ENCODE peak calls at places on chromosomes 4 and X, in six cellular contexts. One of them, this sample, is unnamed. For H3K4me1 and H3K9me3, the result is how much of the 10 kb centered on the place peaks cover.

GRCh38 chr4:67776746-67777145 is 22.6 kb upstream of the GNRHR start:
- DNase-seq in SJCRH30: peak
- DNase-seq in PC-3: no peak
- DNase-seq in left lung: no peak
- DNase-seq in heart right ventricle: no peak
- DNase-seq in mucosa of descending colon: no peak
- DNase-seq in this sample: no peak

GRCh38 chr4:137283737-137284136 is 248.6 kb downstream of the PCDH18 start:
- DNase-seq in SJCRH30: no peak
- DNase-seq in PC-3: peak
- DNase-seq in left lung: no peak
- DNase-seq in heart right ventricle: no peak
- DNase-seq in mucosa of descending colon: no peak
- DNase-seq in this sample: no peak

GRCh38 chr4:116272336-116272735 is 813.0 kb downstream of the TRAM1L1 start:
- DNase-seq in SJCRH30: no peak
- DNase-seq in PC-3: peak
- DNase-seq in left lung: no peak
- DNase-seq in heart right ventricle: no peak
- DNase-seq in mucosa of descending colon: no peak
- DNase-seq in this sample: no peak

GRCh38 chr4:163554870-163555465 is 60.5 kb downstream of the TMA16 start:
- DNase-seq in SJCRH30: no peak
- DNase-seq in PC-3: peak
- DNase-seq in left lung: no peak
- DNase-seq in heart right ventricle: no peak
- DNase-seq in mucosa of descending colon: no peak
- DNase-seq in this sample: no peak

GRCh38 chr4:121146530-121146929 is 17.6 kb downstream of the TNIP3 start:
- DNase-seq in SJCRH30: no peak
- DNase-seq in PC-3: no peak
- DNase-seq in left lung: no peak
- DNase-seq in heart right ventricle: no peak
- DNase-seq in mucosa of descending colon: no peak
- DNase-seq in this sample: no peak

GRCh38 chr4:86250006-86250405 is 109.8 kb downstream of the MAPK10 start:
- DNase-seq in SJCRH30: no peak
- DNase-seq in PC-3: no peak
- DNase-seq in left lung: no peak
- DNase-seq in heart right ventricle: no peak
- DNase-seq in mucosa of descending colon: no peak
- DNase-seq in this sample: no peak

GRCh38 chr4:168724243-168724642 is 227.4 kb downstream of the PALLD start:
- DNase-seq in SJCRH30: no peak
- DNase-seq in PC-3: no peak
- DNase-seq in left lung: no peak
- DNase-seq in heart right ventricle: no peak
- DNase-seq in mucosa of descending colon: no peak
- DNase-seq in this sample: no peak

GRCh38 chr4:112881842-112882241 is 167.6 kb upstream of the ANK2 start:
- DNase-seq in SJCRH30: peak
- DNase-seq in PC-3: no peak
- DNase-seq in left lung: no peak
- DNase-seq in heart right ventricle: no peak
- DNase-seq in mucosa of descending colon: no peak
- DNase-seq in this sample: no peak

GRCh38 chrX:110791206-110791605 is 4.4 kb downstream of the CHRDL1 start:
- DNase-seq in SJCRH30: no peak
- DNase-seq in PC-3: no peak
- DNase-seq in left lung: no peak
- DNase-seq in heart right ventricle: no peak
- DNase-seq in mucosa of descending colon: no peak
- DNase-seq in this sample: no peak

GRCh38 chrX:76555816-76556215 is 128.3 kb downstream of the MAGEE1 start:
- DNase-seq in SJCRH30: peak
- DNase-seq in PC-3: peak
- DNase-seq in left lung: no peak
- DNase-seq in heart right ventricle: no peak
- DNase-seq in mucosa of descending colon: no peak
- DNase-seq in this sample: no peak

GRCh38 chr4:143420227-143420626 is 83.6 kb downstream of the GAB1 start:
- DNase-seq in SJCRH30: no peak
- DNase-seq in PC-3: no peak
- DNase-seq in left lung: no peak
- DNase-seq in heart right ventricle: no peak
- DNase-seq in mucosa of descending colon: no peak
- DNase-seq in this sample: no peak

GRCh38 chr4:181677203-181677602 is 566.0 kb upstream of the TENM3 start:
- DNase-seq in SJCRH30: no peak
- DNase-seq in PC-3: no peak
- DNase-seq in left lung: no peak
- DNase-seq in heart right ventricle: no peak
- DNase-seq in mucosa of descending colon: no peak
- DNase-seq in this sample: no peak

GRCh38 chr4:169179609-169180526 is 90.9 kb downstream of the SH3RF1 start:
- DNase-seq in SJCRH30: no peak
- DNase-seq in PC-3: no peak
- DNase-seq in left lung: no peak
- DNase-seq in heart right ventricle: no peak
- DNase-seq in mucosa of descending colon: no peak
- DNase-seq in this sample: no peak

GRCh38 chr4:1576961-1577814 is 106.9 kb downstream of the FAM53A start:
- DNase-seq in SJCRH30: no peak
- DNase-seq in PC-3: no peak
- DNase-seq in left lung: no peak
- DNase-seq in heart right ventricle: no peak
- DNase-seq in mucosa of descending colon: peak
- DNase-seq in this sample: no peak

GRCh38 chrX:150152546-150152945 is 210.6 kb upstream of the MAMLD1 start:
- DNase-seq in SJCRH30: no peak
- DNase-seq in PC-3: no peak
- DNase-seq in left lung: no peak
- DNase-seq in heart right ventricle: no peak
- DNase-seq in mucosa of descending colon: no peak
- DNase-seq in this sample: no peak

GRCh38 chr4:159977907-159978617 is 875.2 kb downstream of the RAPGEF2 start:
- DNase-seq in SJCRH30: no peak
- DNase-seq in PC-3: no peak
- DNase-seq in left lung: no peak
- DNase-seq in heart right ventricle: no peak
- DNase-seq in mucosa of descending colon: no peak
- DNase-seq in this sample: no peak

GRCh38 chr4:15897577-15897976 is 41.0 kb downstream of the FGFBP1 start:
- DNase-seq in SJCRH30: no peak
- DNase-seq in PC-3: peak
- DNase-seq in left lung: no peak
- DNase-seq in heart right ventricle: no peak
- DNase-seq in mucosa of descending colon: no peak
- DNase-seq in this sample: no peak

GRCh38 chr4:169628579-169628978 is 8.2 kb downstream of the CLCN3 start:
- DNase-seq in SJCRH30: no peak
- DNase-seq in PC-3: no peak
- DNase-seq in left lung: no peak
- DNase-seq in heart right ventricle: no peak
- DNase-seq in mucosa of descending colon: no peak
- DNase-seq in this sample: no peak

GRCh38 chr4:174538123-174538875 is 16.0 kb upstream of the HPGD start:
- DNase-seq in SJCRH30: no peak
- DNase-seq in PC-3: peak
- DNase-seq in left lung: no peak
- DNase-seq in heart right ventricle: no peak
- DNase-seq in mucosa of descending colon: no peak
- DNase-seq in this sample: no peak

GRCh38 chrX:136767104-136767941 is 13.4 kb downstream of the ARHGEF6 start:
- DNase-seq in SJCRH30: peak
- DNase-seq in PC-3: peak
- DNase-seq in left lung: peak
- DNase-seq in heart right ventricle: peak
- DNase-seq in mucosa of descending colon: peak
- DNase-seq in this sample: peak

GRCh38 chrX:108415146-108415545 is 23.1 kb downstream of the COL4A6 start:
- DNase-seq in SJCRH30: no peak
- DNase-seq in PC-3: peak
- DNase-seq in left lung: no peak
- DNase-seq in heart right ventricle: no peak
- DNase-seq in mucosa of descending colon: no peak
- DNase-seq in this sample: no peak

GRCh38 chrX:139332441-139332840 is 198.1 kb upstream of the F9 start:
- DNase-seq in SJCRH30: no peak
- DNase-seq in PC-3: no peak
- DNase-seq in left lung: no peak
- DNase-seq in heart right ventricle: no peak
- DNase-seq in mucosa of descending colon: no peak
- DNase-seq in this sample: no peak

GRCh38 chr4:80137631-80138030 is 59.7 kb upstream of the PRDM8 start:
- DNase-seq in SJCRH30: no peak
- DNase-seq in PC-3: no peak
- DNase-seq in left lung: no peak
- DNase-seq in heart right ventricle: no peak
- DNase-seq in mucosa of descending colon: no peak
- DNase-seq in this sample: no peak

GRCh38 chr4:143581331-143581961 is 67.9 kb downstream of the SMARCA5 start:
- DNase-seq in SJCRH30: peak
- DNase-seq in PC-3: no peak
- DNase-seq in left lung: no peak
- DNase-seq in heart right ventricle: no peak
- DNase-seq in mucosa of descending colon: no peak
- DNase-seq in this sample: no peak

GRCh38 chr4:8281519-8282133 is 12.1 kb downstream of the HTRA3 start:
- DNase-seq in SJCRH30: no peak
- DNase-seq in PC-3: no peak
- DNase-seq in left lung: peak
- DNase-seq in heart right ventricle: peak
- DNase-seq in mucosa of descending colon: peak
- DNase-seq in this sample: no peak

GRCh38 chr4:33111106-33111505 is 2390.9 kb downstream of the PCDH7 start:
- DNase-seq in SJCRH30: no peak
- DNase-seq in PC-3: no peak
- DNase-seq in left lung: no peak
- DNase-seq in heart right ventricle: no peak
- DNase-seq in mucosa of descending colon: no peak
- DNase-seq in this sample: no peak

GRCh38 chr4:141919648-141920047 is 283.3 kb downstream of the IL15 start:
- DNase-seq in SJCRH30: no peak
- DNase-seq in PC-3: no peak
- DNase-seq in left lung: no peak
- DNase-seq in heart right ventricle: no peak
- DNase-seq in mucosa of descending colon: no peak
- DNase-seq in this sample: no peak

GRCh38 chr4:161554372-161554990 is 609.3 kb downstream of the FSTL5 start:
- DNase-seq in SJCRH30: peak
- DNase-seq in PC-3: peak
- DNase-seq in left lung: no peak
- DNase-seq in heart right ventricle: no peak
- DNase-seq in mucosa of descending colon: no peak
- DNase-seq in this sample: no peak

GRCh38 chr4:119209077-119209476 is 3.4 kb upstream of the USP53 start:
- DNase-seq in SJCRH30: no peak
- DNase-seq in PC-3: peak
- DNase-seq in left lung: no peak
- DNase-seq in heart right ventricle: no peak
- DNase-seq in mucosa of descending colon: no peak
- DNase-seq in this sample: no peak

GRCh38 chr4:37970702-37971101 is 10.5 kb downstream of the PTTG2 start:
- DNase-seq in SJCRH30: peak
- DNase-seq in PC-3: peak
- DNase-seq in left lung: peak
- DNase-seq in heart right ventricle: peak
- DNase-seq in mucosa of descending colon: peak
- DNase-seq in this sample: peak

GRCh38 chr4:113645771-113646455 is 115.6 kb downstream of the CAMK2D start:
- DNase-seq in SJCRH30: no peak
- DNase-seq in PC-3: peak
- DNase-seq in left lung: peak
- DNase-seq in heart right ventricle: no peak
- DNase-seq in mucosa of descending colon: no peak
- DNase-seq in this sample: no peak

GRCh38 chr4:23874536-23874901 is 15.3 kb downstream of the PPARGC1A start:
- DNase-seq in SJCRH30: no peak
- DNase-seq in PC-3: no peak
- DNase-seq in left lung: no peak
- DNase-seq in heart right ventricle: no peak
- DNase-seq in mucosa of descending colon: no peak
- DNase-seq in this sample: no peak
- H3K4me1 ChIP-seq in SJCRH30: under half
- H3K4me1 ChIP-seq in PC-3: under half
- H3K4me1 ChIP-seq in left lung: under half
- H3K4me1 ChIP-seq in heart right ventricle: under half
- H3K4me1 ChIP-seq in mucosa of descending colon: under half
- H3K4me1 ChIP-seq in this sample: under half

GRCh38 chrX:19565605-19566004 is 50.3 kb upstream of the MAP3K15 start:
- DNase-seq in SJCRH30: no peak
- DNase-seq in PC-3: no peak
- DNase-seq in left lung: no peak
- DNase-seq in heart right ventricle: no peak
- DNase-seq in mucosa of descending colon: no peak
- DNase-seq in this sample: no peak
- H3K9me3 ChIP-seq in SJCRH30: under half
- H3K9me3 ChIP-seq in PC-3: under half
- H3K9me3 ChIP-seq in left lung: under half
- H3K9me3 ChIP-seq in heart right ventricle: under half
- H3K9me3 ChIP-seq in mucosa of descending colon: under half
- H3K9me3 ChIP-seq in this sample: under half

GRCh38 chrX:39950035-39950688 is 147.6 kb downstream of the BCOR start:
- DNase-seq in SJCRH30: peak
- DNase-seq in PC-3: peak
- DNase-seq in left lung: no peak
- DNase-seq in heart right ventricle: no peak
- DNase-seq in mucosa of descending colon: no peak
- DNase-seq in this sample: no peak

GRCh38 chrX:39944416-39944815 is 153.3 kb downstream of the BCOR start:
- DNase-seq in SJCRH30: no peak
- DNase-seq in PC-3: no peak
- DNase-seq in left lung: no peak
- DNase-seq in heart right ventricle: no peak
- DNase-seq in mucosa of descending colon: no peak
- DNase-seq in this sample: no peak

GRCh38 chrX:39945709-39946108 is 152.0 kb downstream of the BCOR start:
- DNase-seq in SJCRH30: no peak
- DNase-seq in PC-3: no peak
- DNase-seq in left lung: no peak
- DNase-seq in heart right ventricle: no peak
- DNase-seq in mucosa of descending colon: no peak
- DNase-seq in this sample: no peak

GRCh38 chrX:39948564-39948963 is 149.2 kb downstream of the BCOR start:
- DNase-seq in SJCRH30: no peak
- DNase-seq in PC-3: no peak
- DNase-seq in left lung: no peak
- DNase-seq in heart right ventricle: no peak
- DNase-seq in mucosa of descending colon: no peak
- DNase-seq in this sample: no peak

GRCh38 chrX:39946822-39947221 is 150.9 kb downstream of the BCOR start:
- DNase-seq in SJCRH30: peak
- DNase-seq in PC-3: peak
- DNase-seq in left lung: no peak
- DNase-seq in heart right ventricle: no peak
- DNase-seq in mucosa of descending colon: no peak
- DNase-seq in this sample: no peak
- H3K4me1 ChIP-seq in SJCRH30: under half
- H3K4me1 ChIP-seq in PC-3: under half
- H3K4me1 ChIP-seq in left lung: under half
- H3K4me1 ChIP-seq in heart right ventricle: under half
- H3K4me1 ChIP-seq in mucosa of descending colon: under half
- H3K4me1 ChIP-seq in this sample: under half

GRCh38 chr4:200936-201335 is 76.6 kb downstream of the ZNF718 start:
- DNase-seq in SJCRH30: no peak
- DNase-seq in PC-3: no peak
- DNase-seq in left lung: no peak
- DNase-seq in heart right ventricle: no peak
- DNase-seq in mucosa of descending colon: no peak
- DNase-seq in this sample: no peak
- H3K9me3 ChIP-seq in SJCRH30: under half
- H3K9me3 ChIP-seq in PC-3: under half
- H3K9me3 ChIP-seq in left lung: under half
- H3K9me3 ChIP-seq in heart right ventricle: under half
- H3K9me3 ChIP-seq in mucosa of descending colon: half or more
- H3K9me3 ChIP-seq in this sample: under half

This sample was measured in naive thymus-derived CD4-positive, alpha-beta T cell.